ENCODE peak calls at places on chromosomes 1 and 21, in four cellular contexts. Y is K562, N is H1, A is GM12878. D is an unnamed sample.

GRCh38 chr1:235074335-235075120 is 54.1 kb downstream of the TOMM20 start:
- DNase-seq in Y (no peak), N (no peak), A (no peak), D (peak)

GRCh38 chr1:222627232-222627631 is 9.3 kb downstream of the MIA3 start:
- DNase-seq in Y (no peak), N (no peak), A (no peak), D (peak)

GRCh38 chr1:209409786-209410185 is 173.7 kb upstream of the CAMK1G start:
- DNase-seq in Y (no peak), N (no peak), A (no peak), D (peak)

GRCh38 chr1:45974541-45975269 is 157.7 kb downstream of the PIK3R3 start:
- DNase-seq in Y (no peak), N (no peak), A (no peak), D (peak)

GRCh38 chr1:22447581-22448215 is 4.0 kb upstream of the ZBTB40 start:
- DNase-seq in Y (peak), N (no peak), A (no peak), D (peak)

GRCh38 chr1:201218409-201218808 is 27.8 kb downstream of the IGFN1 start:
- DNase-seq in Y (no peak), N (peak), A (no peak), D (no peak)

GRCh38 chr1:15288173-15288926 is 41.3 kb downstream of the FHAD1 start:
- DNase-seq in Y (no peak), N (no peak), A (no peak), D (no peak)

GRCh38 chr1:173715538-173715844 is 710 bp downstream of the KLHL20 start:
- DNase-seq in Y (no peak), N (no peak), A (peak), D (no peak)

GRCh38 chr1:34763142-34763781 is 3.7 kb downstream of the GJB4 start:
- DNase-seq in Y (no peak), N (no peak), A (no peak), D (peak)

GRCh38 chr1:52368383-52369172 is 2.6 kb upstream of the CC2D1B start:
- DNase-seq in Y (no peak), N (peak), A (no peak), D (peak)

GRCh38 chr1:209633335-209633997 is 18.8 kb downstream of the LAMB3 start:
- DNase-seq in Y (no peak), N (no peak), A (no peak), D (peak)

GRCh38 chr1:94036721-94037120 is 84.2 kb downstream of the ABCA4 start:
- DNase-seq in Y (no peak), N (no peak), A (no peak), D (peak)

GRCh38 chr1:119184972-119185371 is 44.5 kb upstream of the WARS2 start:
- DNase-seq in Y (no peak), N (no peak), A (no peak), D (no peak)

GRCh38 chr1:204359474-204360255 is at the start of gene PLEKHA6:
- DNase-seq in Y (peak), N (peak), A (no peak), D (peak)

GRCh38 chr1:209937996-209938959 is at the start of gene SYT14:
- DNase-seq in Y (peak), N (peak), A (no peak), D (peak)

GRCh38 chr21:15221799-15222386 is 157.1 kb upstream of the NRIP1 start:
- DNase-seq in Y (no peak), N (peak), A (no peak), D (peak)

GRCh38 chr1:175793617-175794016 is 50.2 kb upstream of the TNR start:
- DNase-seq in Y (no peak), N (no peak), A (no peak), D (no peak)

GRCh38 chr1:41586230-41586629 is 101.7 kb upstream of the EDN2 start:
- DNase-seq in Y (no peak), N (no peak), A (no peak), D (no peak)

GRCh38 chr1:41582004-41582325 is 97.5 kb upstream of the EDN2 start:
- DNase-seq in Y (no peak), N (no peak), A (no peak), D (no peak)

GRCh38 chr1:41582851-41583657 is 98.6 kb upstream of the EDN2 start:
- DNase-seq in Y (no peak), N (no peak), A (no peak), D (no peak)

GRCh38 chr1:41582351-41582750 is 97.9 kb upstream of the EDN2 start:
- DNase-seq in Y (no peak), N (no peak), A (no peak), D (no peak)

DNA sequence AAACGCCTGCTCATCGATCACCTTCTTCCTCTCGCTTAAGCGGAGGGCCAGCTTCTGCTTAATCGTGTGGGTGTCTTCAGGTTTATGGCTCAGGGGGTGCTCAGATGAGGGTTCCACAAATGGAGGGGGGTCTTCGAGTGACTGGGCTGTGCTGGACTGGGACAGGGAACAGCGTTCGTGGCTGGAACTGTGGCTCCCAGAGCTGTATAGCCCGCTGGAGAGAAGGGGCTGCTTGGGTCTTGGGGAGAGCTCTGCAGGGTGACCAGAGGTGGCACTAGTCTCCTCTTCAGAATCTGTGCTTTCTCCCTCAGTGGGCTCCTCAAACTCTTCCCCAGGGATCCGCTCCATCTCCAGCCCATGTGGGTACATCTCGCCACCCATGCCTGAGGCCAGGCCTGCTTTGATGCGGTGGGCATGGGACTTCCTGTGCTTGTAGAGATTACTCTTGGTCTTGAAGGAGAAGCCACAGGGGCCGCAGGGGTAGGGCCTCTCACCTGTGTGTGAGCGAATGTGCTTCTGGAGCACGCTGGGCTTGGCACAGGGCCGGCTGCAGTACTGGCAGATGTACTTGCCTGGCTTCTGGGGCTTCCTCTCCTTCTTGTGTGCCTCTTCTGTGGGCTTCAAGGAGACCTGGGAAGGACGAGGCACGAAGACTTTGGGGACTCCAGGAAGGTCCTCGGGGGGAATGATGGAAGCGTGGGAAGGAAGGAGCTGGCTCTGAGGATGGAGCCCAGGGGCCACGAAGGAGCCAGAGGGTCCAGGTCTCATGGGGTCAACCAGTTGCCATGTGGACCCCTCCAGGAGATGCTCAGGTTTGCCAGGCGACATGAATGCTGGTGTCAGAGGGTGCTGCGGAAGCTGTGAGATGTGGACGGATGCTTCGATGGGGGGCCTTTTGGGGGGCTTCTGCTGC is 99.4 kb upstream of the EDN2 start:
- DNase-seq in Y (no peak), N (no peak), A (no peak), D (no peak)
- TF ChIP-seq CHD1 in Y (no peak), N (no peak), A (no peak), D (no peak)

GRCh38 chr1:168319691-168320090 is 39.0 kb downstream of the TBX19 start:
- DNase-seq in Y (no peak), N (peak), A (no peak), D (no peak)

GRCh38 chr1:168321945-168322344 is 41.3 kb downstream of the TBX19 start:
- DNase-seq in Y (peak), N (no peak), A (no peak), D (peak)

GRCh38 chr1:168320149-168320548 is 39.5 kb downstream of the TBX19 start:
- DNase-seq in Y (no peak), N (no peak), A (no peak), D (no peak)

GRCh38 chr1:168317309-168317708 is 36.6 kb downstream of the TBX19 start:
- DNase-seq in Y (peak), N (no peak), A (no peak), D (no peak)

DNA sequence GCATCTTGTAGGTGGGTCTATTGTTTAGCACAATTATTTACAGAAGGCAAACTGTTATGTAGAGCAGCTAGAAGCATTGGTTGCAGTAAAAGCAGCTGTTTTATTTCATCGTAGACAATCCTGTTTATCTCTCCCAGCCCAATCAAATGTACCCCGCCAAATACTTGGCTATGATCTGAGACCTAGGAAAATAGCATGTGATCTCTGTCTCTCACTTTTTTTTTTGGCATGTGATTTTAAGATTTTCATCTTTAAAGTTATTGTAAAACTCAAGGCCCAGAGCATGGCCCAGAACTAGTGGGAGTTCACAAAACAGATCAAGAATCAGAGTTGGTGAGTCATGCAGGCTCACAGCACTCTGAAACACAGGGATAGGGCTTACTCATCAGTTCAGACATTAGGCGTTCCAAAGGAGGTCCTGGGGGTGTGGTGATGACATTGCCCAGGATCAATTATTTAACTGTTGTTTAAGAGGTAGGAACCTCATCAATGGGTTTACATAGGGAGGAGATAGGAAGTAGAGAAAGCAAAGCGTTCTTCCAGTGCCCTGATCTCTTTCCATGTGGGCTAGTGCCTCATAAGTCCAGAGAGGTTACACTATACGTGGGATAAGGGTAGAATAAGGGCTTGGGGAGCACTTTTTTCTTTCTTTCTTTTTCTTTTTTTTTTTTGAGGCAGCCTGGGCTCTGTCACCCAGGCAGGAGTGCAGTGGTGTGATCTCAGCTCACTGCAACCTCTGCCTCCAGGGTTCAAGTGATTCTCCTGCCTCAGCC is 40.3 kb downstream of the TBX19 start:
- DNase-seq in Y (peak), N (no peak), A (no peak), D (peak)
- TF ChIP-seq CHD1 in Y (no peak), N (no peak), A (no peak), D (no peak)

GRCh38 chr21:40795313-40795712 is 51.6 kb downstream of the DSCAM start:
- DNase-seq in Y (no peak), N (no peak), A (no peak), D (no peak)
- TF ChIP-seq CHD1 in Y (no peak), N (no peak), A (no peak), D (no peak)

GRCh38 chr1:44328767-44329416 is 26.2 kb downstream of the ERI3 start:
- DNase-seq in Y (no peak), N (no peak), A (no peak), D (no peak)

GRCh38 chr1:44326066-44326701 is 28.9 kb downstream of the ERI3 start:
- DNase-seq in Y (no peak), N (no peak), A (no peak), D (no peak)

GRCh38 chr1:44327679-44328491 is 27.2 kb downstream of the ERI3 start:
- DNase-seq in Y (peak), N (no peak), A (no peak), D (peak)

GRCh38 chr1:44323952-44324351 is 31.1 kb downstream of the ERI3 start:
- DNase-seq in Y (no peak), N (no peak), A (no peak), D (no peak)

DNA sequence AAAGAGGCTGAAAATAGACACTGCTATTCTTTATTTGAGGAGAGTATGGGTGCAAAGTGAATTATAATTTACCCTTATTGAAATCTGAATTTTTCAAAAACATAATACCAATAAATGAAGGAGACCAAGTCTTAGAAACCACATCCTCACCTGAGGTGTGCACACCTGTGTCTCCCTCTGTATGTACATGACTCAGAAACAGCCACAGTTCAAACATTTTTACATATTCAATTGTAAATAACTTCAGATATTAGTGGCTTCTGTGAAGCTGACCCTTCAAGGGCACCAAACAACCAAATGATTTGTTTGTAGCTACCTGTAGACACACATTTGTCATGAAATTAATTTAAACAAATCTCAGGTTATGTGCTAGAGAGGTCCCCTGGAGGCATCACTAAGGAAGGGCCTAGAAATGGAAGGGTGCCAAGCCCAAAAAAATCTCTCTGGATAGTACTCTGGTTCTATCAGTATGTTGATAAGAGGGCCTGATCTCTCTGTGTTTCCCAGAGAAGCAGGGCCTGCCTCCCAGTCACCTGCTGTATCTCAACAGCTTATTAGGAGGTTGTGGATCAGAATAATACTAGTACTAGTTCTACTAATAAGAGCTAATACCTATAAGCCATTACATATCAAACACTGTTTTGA is 28.1 kb downstream of the ERI3 start:
- DNase-seq in Y (no peak), N (no peak), A (no peak), D (no peak)
- TF ChIP-seq CHD1 in Y (no peak), N (no peak), A (no peak), D (no peak)

GRCh38 chr1:4599951-4600481 is 54.4 kb upstream of the AJAP1 start:
- DNase-seq in Y (no peak), N (no peak), A (no peak), D (no peak)

GRCh38 chr1:4602536-4603316 is 51.7 kb upstream of the AJAP1 start:
- DNase-seq in Y (no peak), N (no peak), A (no peak), D (no peak)

GRCh38 chr1:4600615-4601460 is 53.6 kb upstream of the AJAP1 start:
- DNase-seq in Y (no peak), N (no peak), A (no peak), D (no peak)

GRCh38 chr1:4603317-4604110 is 50.9 kb upstream of the AJAP1 start:
- DNase-seq in Y (no peak), N (no peak), A (no peak), D (no peak)

DNA sequence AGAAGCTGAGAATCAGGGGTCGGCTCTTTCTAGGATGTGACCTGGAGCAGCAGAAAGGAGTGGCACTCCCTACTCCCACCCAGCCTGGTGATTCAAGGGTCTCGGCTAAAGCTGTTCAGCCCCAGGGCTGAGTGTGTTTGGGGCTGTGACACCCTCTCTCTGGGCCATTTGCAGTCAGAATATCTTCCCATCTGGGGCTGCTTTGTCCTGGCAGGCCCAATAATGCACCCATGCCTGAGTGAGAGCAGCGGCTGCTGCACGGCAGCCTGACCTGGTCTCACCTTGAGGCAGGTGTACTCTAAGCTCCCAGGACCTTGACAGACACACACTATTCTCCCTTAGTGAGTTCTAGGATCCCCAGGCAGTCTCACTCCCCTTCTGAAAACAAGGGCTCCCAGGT is 52.4 kb upstream of the AJAP1 start:
- DNase-seq in Y (no peak), N (no peak), A (no peak), D (no peak)
- TF ChIP-seq CHD1 in Y (no peak), N (no peak), A (no peak), D (no peak)

D was measured in IMR-90.